ENCODE peak calls at places on chromosomes 5 and 9, in six cellular contexts. One of them, this sample, is unnamed.

GRCh38 chr9:8457814-8458213 is 658.2 kb upstream of the DMAC1 start:
- DNase-seq in colonic mucosa: no peak
- DNase-seq in CD8-positive, alpha-beta T cell: no peak
- DNase-seq in PC-9: no peak
- DNase-seq in dorsolateral prefrontal cortex: no peak
- DNase-seq in pancreas: no peak
- DNase-seq in this sample: no peak

GRCh38 chr5:116360008-116360853 is 214.4 kb downstream of the SEMA6A start:
- DNase-seq in dorsolateral prefrontal cortex: no peak
- DNase-seq in colonic mucosa: no peak
- DNase-seq in PC-9: no peak
- DNase-seq in pancreas: peak
- DNase-seq in CD8-positive, alpha-beta T cell: no peak
- DNase-seq in this sample: no peak

GRCh38 chr5:168070761-168071160 is 220.7 kb upstream of the WWC1 start:
- DNase-seq in dorsolateral prefrontal cortex: no peak
- DNase-seq in CD8-positive, alpha-beta T cell: no peak
- DNase-seq in PC-9: no peak
- DNase-seq in pancreas: no peak
- DNase-seq in colonic mucosa: no peak
- DNase-seq in this sample: no peak

GRCh38 chr9:1726993-1727759 is 288.0 kb upstream of the SMARCA2 start:
- DNase-seq in pancreas: no peak
- DNase-seq in dorsolateral prefrontal cortex: no peak
- DNase-seq in PC-9: no peak
- DNase-seq in CD8-positive, alpha-beta T cell: no peak
- DNase-seq in colonic mucosa: no peak
- DNase-seq in this sample: no peak

GRCh38 chr9:35673132-35673997 is at the start of gene CA9:
- DNase-seq in CD8-positive, alpha-beta T cell: no peak
- DNase-seq in dorsolateral prefrontal cortex: no peak
- DNase-seq in pancreas: peak
- DNase-seq in PC-9: peak
- DNase-seq in colonic mucosa: peak
- DNase-seq in this sample: no peak

GRCh38 chr9:82153032-82153431 is 164.5 kb downstream of the SPATA31D1 start:
- DNase-seq in colonic mucosa: no peak
- DNase-seq in PC-9: no peak
- DNase-seq in CD8-positive, alpha-beta T cell: no peak
- DNase-seq in dorsolateral prefrontal cortex: no peak
- DNase-seq in pancreas: no peak
- DNase-seq in this sample: no peak

GRCh38 chr5:67792891-67793290 is 422.7 kb upstream of the PIK3R1 start:
- DNase-seq in PC-9: no peak
- DNase-seq in pancreas: no peak
- DNase-seq in CD8-positive, alpha-beta T cell: no peak
- DNase-seq in colonic mucosa: no peak
- DNase-seq in dorsolateral prefrontal cortex: no peak
- DNase-seq in this sample: no peak

GRCh38 chr5:143102414-143102813 is 301.1 kb downstream of the NR3C1 start:
- DNase-seq in CD8-positive, alpha-beta T cell: no peak
- DNase-seq in pancreas: no peak
- DNase-seq in colonic mucosa: no peak
- DNase-seq in dorsolateral prefrontal cortex: no peak
- DNase-seq in PC-9: no peak
- DNase-seq in this sample: no peak

GRCh38 chr5:62538017-62538942 is 40.3 kb upstream of the LRRC70 start:
- DNase-seq in PC-9: no peak
- DNase-seq in pancreas: no peak
- DNase-seq in CD8-positive, alpha-beta T cell: no peak
- DNase-seq in colonic mucosa: no peak
- DNase-seq in dorsolateral prefrontal cortex: no peak
- DNase-seq in this sample: no peak

GRCh38 chr5:6837519-6838110 is 124.4 kb downstream of the TENT4A start:
- DNase-seq in pancreas: no peak
- DNase-seq in PC-9: peak
- DNase-seq in dorsolateral prefrontal cortex: no peak
- DNase-seq in CD8-positive, alpha-beta T cell: no peak
- DNase-seq in colonic mucosa: peak
- DNase-seq in this sample: no peak

GRCh38 chr5:177546262-177546741 is 8.1 kb downstream of the FAM193B start:
- DNase-seq in pancreas: no peak
- DNase-seq in dorsolateral prefrontal cortex: no peak
- DNase-seq in PC-9: peak
- DNase-seq in colonic mucosa: peak
- DNase-seq in CD8-positive, alpha-beta T cell: no peak
- DNase-seq in this sample: no peak

GRCh38 chr5:103587185-103587748 is 24.7 kb upstream of the NUDT12 start:
- DNase-seq in CD8-positive, alpha-beta T cell: no peak
- DNase-seq in PC-9: no peak
- DNase-seq in colonic mucosa: no peak
- DNase-seq in pancreas: no peak
- DNase-seq in dorsolateral prefrontal cortex: no peak
- DNase-seq in this sample: peak

GRCh38 chr5:98847054-98847453 is 73.6 kb downstream of the RGMB start:
- DNase-seq in CD8-positive, alpha-beta T cell: no peak
- DNase-seq in dorsolateral prefrontal cortex: no peak
- DNase-seq in colonic mucosa: no peak
- DNase-seq in PC-9: no peak
- DNase-seq in pancreas: no peak
- DNase-seq in this sample: no peak

GRCh38 chr9:92706218-92706940 is 36.4 kb upstream of the IPPK start:
- DNase-seq in colonic mucosa: no peak
- DNase-seq in CD8-positive, alpha-beta T cell: no peak
- DNase-seq in pancreas: no peak
- DNase-seq in PC-9: peak
- DNase-seq in dorsolateral prefrontal cortex: no peak
- DNase-seq in this sample: no peak

GRCh38 chr5:21574429-21574828 is 1278.7 kb downstream of the CDH12 start:
- DNase-seq in pancreas: no peak
- DNase-seq in PC-9: no peak
- DNase-seq in dorsolateral prefrontal cortex: no peak
- DNase-seq in colonic mucosa: no peak
- DNase-seq in CD8-positive, alpha-beta T cell: no peak
- DNase-seq in this sample: peak

GRCh38 chr9:105636331-105636730 is 25.9 kb upstream of the TAL2 start:
- DNase-seq in CD8-positive, alpha-beta T cell: no peak
- DNase-seq in colonic mucosa: no peak
- DNase-seq in dorsolateral prefrontal cortex: no peak
- DNase-seq in PC-9: no peak
- DNase-seq in pancreas: no peak
- DNase-seq in this sample: no peak

GRCh38 chr5:166845044-166845443 is 1446.4 kb upstream of the WWC1 start:
- DNase-seq in pancreas: no peak
- DNase-seq in dorsolateral prefrontal cortex: no peak
- DNase-seq in colonic mucosa: no peak
- DNase-seq in CD8-positive, alpha-beta T cell: no peak
- DNase-seq in PC-9: no peak
- DNase-seq in this sample: no peak

GRCh38 chr5:115543365-115543700 is 1.2 kb downstream of the FEM1C start:
- DNase-seq in pancreas: no peak
- DNase-seq in colonic mucosa: peak
- DNase-seq in CD8-positive, alpha-beta T cell: no peak
- DNase-seq in dorsolateral prefrontal cortex: no peak
- DNase-seq in PC-9: no peak
- DNase-seq in this sample: no peak

GRCh38 chr9:134475051-134475790 is 149.0 kb downstream of the RXRA start:
- DNase-seq in dorsolateral prefrontal cortex: no peak
- DNase-seq in PC-9: no peak
- DNase-seq in pancreas: peak
- DNase-seq in colonic mucosa: peak
- DNase-seq in CD8-positive, alpha-beta T cell: peak
- DNase-seq in this sample: no peak

GRCh38 chr9:93303806-93304573 is 120.1 kb downstream of the WNK2 start:
- DNase-seq in pancreas: peak
- DNase-seq in CD8-positive, alpha-beta T cell: no peak
- DNase-seq in PC-9: no peak
- DNase-seq in colonic mucosa: peak
- DNase-seq in dorsolateral prefrontal cortex: peak
- DNase-seq in this sample: no peak

GRCh38 chr5:149367249-149367971 is 9.6 kb downstream of the PCYOX1L start:
- DNase-seq in CD8-positive, alpha-beta T cell: peak
- DNase-seq in colonic mucosa: peak
- DNase-seq in PC-9: peak
- DNase-seq in dorsolateral prefrontal cortex: no peak
- DNase-seq in pancreas: no peak
- DNase-seq in this sample: no peak

GRCh38 chr5:65873181-65873580 is 53.2 kb upstream of the ERBIN start:
- DNase-seq in PC-9: no peak
- DNase-seq in colonic mucosa: no peak
- DNase-seq in dorsolateral prefrontal cortex: no peak
- DNase-seq in CD8-positive, alpha-beta T cell: no peak
- DNase-seq in pancreas: no peak
- DNase-seq in this sample: no peak

GRCh38 chr9:100322954-100323536 is 29.7 kb downstream of the TEX10 start:
- DNase-seq in dorsolateral prefrontal cortex: no peak
- DNase-seq in CD8-positive, alpha-beta T cell: no peak
- DNase-seq in colonic mucosa: no peak
- DNase-seq in PC-9: peak
- DNase-seq in pancreas: no peak
- DNase-seq in this sample: peak

GRCh38 chr9:125904155-125904841 is 157.1 kb downstream of the PBX3 start:
- DNase-seq in dorsolateral prefrontal cortex: no peak
- DNase-seq in colonic mucosa: no peak
- DNase-seq in pancreas: no peak
- DNase-seq in PC-9: no peak
- DNase-seq in CD8-positive, alpha-beta T cell: no peak
- DNase-seq in this sample: no peak

GRCh38 chr9:93223241-93224180 is 39.6 kb downstream of the WNK2 start:
- DNase-seq in PC-9: peak
- DNase-seq in dorsolateral prefrontal cortex: no peak
- DNase-seq in pancreas: peak
- DNase-seq in CD8-positive, alpha-beta T cell: no peak
- DNase-seq in colonic mucosa: peak
- DNase-seq in this sample: peak

GRCh38 chr5:170120576-170120975 is 14.9 kb downstream of the FOXI1 start:
- DNase-seq in dorsolateral prefrontal cortex: no peak
- DNase-seq in CD8-positive, alpha-beta T cell: no peak
- DNase-seq in pancreas: no peak
- DNase-seq in colonic mucosa: no peak
- DNase-seq in PC-9: peak
- DNase-seq in this sample: no peak

GRCh38 chr5:85814596-85814995 is 803.1 kb upstream of the COX7C start:
- DNase-seq in pancreas: no peak
- DNase-seq in dorsolateral prefrontal cortex: no peak
- DNase-seq in PC-9: no peak
- DNase-seq in colonic mucosa: no peak
- DNase-seq in CD8-positive, alpha-beta T cell: no peak
- DNase-seq in this sample: peak

GRCh38 chr5:91500758-91501157 is 117.6 kb upstream of the ARRDC3 start:
- DNase-seq in pancreas: no peak
- DNase-seq in PC-9: no peak
- DNase-seq in dorsolateral prefrontal cortex: no peak
- DNase-seq in CD8-positive, alpha-beta T cell: no peak
- DNase-seq in colonic mucosa: no peak
- DNase-seq in this sample: no peak
- H3K27ac ChIP-seq in pancreas: no peak
- H3K27ac ChIP-seq in PC-9: no peak
- H3K27ac ChIP-seq in dorsolateral prefrontal cortex: no peak
- H3K27ac ChIP-seq in CD8-positive, alpha-beta T cell: no peak
- H3K27ac ChIP-seq in colonic mucosa: no peak
- H3K27ac ChIP-seq in this sample: peak

GRCh38 chr5:161167001-161167765 is 315.2 kb upstream of the ATP10B start:
- DNase-seq in dorsolateral prefrontal cortex: no peak
- DNase-seq in CD8-positive, alpha-beta T cell: no peak
- DNase-seq in PC-9: no peak
- DNase-seq in colonic mucosa: no peak
- DNase-seq in pancreas: no peak
- DNase-seq in this sample: no peak

GRCh38 chr5:161165998-161166660 is 314.1 kb upstream of the ATP10B start:
- DNase-seq in dorsolateral prefrontal cortex: no peak
- DNase-seq in colonic mucosa: no peak
- DNase-seq in pancreas: peak
- DNase-seq in CD8-positive, alpha-beta T cell: no peak
- DNase-seq in PC-9: no peak
- DNase-seq in this sample: no peak

DNA sequence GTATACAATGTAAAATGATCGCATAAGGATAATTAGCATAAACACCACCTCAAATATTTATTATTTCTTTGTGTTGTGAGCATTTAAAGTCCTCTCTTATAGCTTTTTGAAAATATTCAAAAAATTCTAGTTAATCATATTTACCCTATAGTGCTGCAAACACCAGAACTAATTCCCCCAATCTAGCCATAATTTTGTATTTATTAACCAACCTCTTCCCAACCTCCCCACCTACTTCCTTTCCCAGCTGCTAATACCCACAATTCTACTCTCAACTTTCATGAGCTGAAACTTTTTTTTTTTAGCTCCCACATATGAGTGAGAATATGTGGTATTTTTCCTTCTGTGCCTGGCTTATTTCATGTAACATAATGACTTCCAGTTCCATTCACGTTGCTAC is 317.8 kb upstream of the ATP10B start:
- DNase-seq in PC-9: no peak
- DNase-seq in pancreas: no peak
- DNase-seq in dorsolateral prefrontal cortex: no peak
- DNase-seq in CD8-positive, alpha-beta T cell: no peak
- DNase-seq in colonic mucosa: no peak
- DNase-seq in this sample: no peak
- H3K4me3 ChIP-seq in PC-9: no peak
- H3K4me3 ChIP-seq in pancreas: no peak
- H3K4me3 ChIP-seq in dorsolateral prefrontal cortex: no peak
- H3K4me3 ChIP-seq in CD8-positive, alpha-beta T cell: no peak
- H3K4me3 ChIP-seq in colonic mucosa: no peak
- H3K4me3 ChIP-seq in this sample: no peak

GRCh38 chr5:73938938-73939320 is 312.9 kb downstream of the ARHGEF28 start:
- DNase-seq in colonic mucosa: no peak
- DNase-seq in pancreas: no peak
- DNase-seq in CD8-positive, alpha-beta T cell: no peak
- DNase-seq in PC-9: peak
- DNase-seq in dorsolateral prefrontal cortex: no peak
- DNase-seq in this sample: no peak

GRCh38 chr5:73940747-73941146 is 314.8 kb downstream of the ARHGEF28 start:
- DNase-seq in PC-9: no peak
- DNase-seq in dorsolateral prefrontal cortex: no peak
- DNase-seq in colonic mucosa: no peak
- DNase-seq in CD8-positive, alpha-beta T cell: no peak
- DNase-seq in pancreas: no peak
- DNase-seq in this sample: no peak

GRCh38 chr5:73938280-73938937 is 312.4 kb downstream of the ARHGEF28 start:
- DNase-seq in dorsolateral prefrontal cortex: no peak
- DNase-seq in pancreas: no peak
- DNase-seq in PC-9: peak
- DNase-seq in colonic mucosa: no peak
- DNase-seq in CD8-positive, alpha-beta T cell: no peak
- DNase-seq in this sample: no peak

GRCh38 chr5:73939535-73939934 is 313.5 kb downstream of the ARHGEF28 start:
- DNase-seq in colonic mucosa: no peak
- DNase-seq in pancreas: no peak
- DNase-seq in dorsolateral prefrontal cortex: no peak
- DNase-seq in CD8-positive, alpha-beta T cell: no peak
- DNase-seq in PC-9: peak
- DNase-seq in this sample: no peak

GRCh38 chr5:73940026-73940425 is 314.0 kb downstream of the ARHGEF28 start:
- DNase-seq in pancreas: no peak
- DNase-seq in PC-9: no peak
- DNase-seq in colonic mucosa: no peak
- DNase-seq in dorsolateral prefrontal cortex: no peak
- DNase-seq in CD8-positive, alpha-beta T cell: no peak
- DNase-seq in this sample: no peak
- H3K27ac ChIP-seq in pancreas: peak
- H3K27ac ChIP-seq in PC-9: no peak
- H3K27ac ChIP-seq in colonic mucosa: no peak
- H3K27ac ChIP-seq in dorsolateral prefrontal cortex: no peak
- H3K27ac ChIP-seq in CD8-positive, alpha-beta T cell: no peak
- H3K27ac ChIP-seq in this sample: no peak

GRCh38 chr9:3949744-3950143 is 350.1 kb downstream of the GLIS3 start:
- DNase-seq in dorsolateral prefrontal cortex: no peak
- DNase-seq in CD8-positive, alpha-beta T cell: no peak
- DNase-seq in PC-9: no peak
- DNase-seq in colonic mucosa: no peak
- DNase-seq in pancreas: no peak
- DNase-seq in this sample: no peak
- H3K4me3 ChIP-seq in dorsolateral prefrontal cortex: no peak
- H3K4me3 ChIP-seq in CD8-positive, alpha-beta T cell: no peak
- H3K4me3 ChIP-seq in PC-9: no peak
- H3K4me3 ChIP-seq in colonic mucosa: no peak
- H3K4me3 ChIP-seq in pancreas: no peak
- H3K4me3 ChIP-seq in this sample: no peak